ENCODE peak calls at places on chromosomes 13 and 19, in four cellular contexts. One of them, this sample, is unnamed.
A peak's percentile ranks its signal among the peaks of the same experiment; 100 is the strongest.

GRCh38 chr19:1668339-1669123 is 16.1 kb upstream of the TCF3 start:
- DNase-seq in EH: no peak
- DNase-seq in Peyer's patch: no peak
- DNase-seq in fibroblast of mammary gland: no peak
- DNase-seq in this sample: no peak

GRCh38 chr13:52070929-52071523 is 46.5 kb downstream of the UTP14C start:
- DNase-seq in EH: peak; percentile 53
- DNase-seq in Peyer's patch: no peak
- DNase-seq in fibroblast of mammary gland: peak; percentile 45
- DNase-seq in this sample: no peak

GRCh38 chr13:105037064-105037463 is 1498.4 kb downstream of the EFNB2 start:
- DNase-seq in EH: no peak
- DNase-seq in Peyer's patch: no peak
- DNase-seq in fibroblast of mammary gland: no peak
- DNase-seq in this sample: no peak

GRCh38 chr19:47790398-47790814 is 11.9 kb downstream of the SELENOW start:
- DNase-seq in EH: peak; percentile 68
- DNase-seq in Peyer's patch: peak; percentile 85
- DNase-seq in fibroblast of mammary gland: peak; percentile 61
- DNase-seq in this sample: no peak

GRCh38 chr13:49936943-49937273 is 768 bp upstream of the SPRYD7 start:
- DNase-seq in EH: peak; percentile 21
- DNase-seq in Peyer's patch: no peak
- DNase-seq in fibroblast of mammary gland: no peak
- DNase-seq in this sample: no peak

GRCh38 chr13:25872871-25873607 is 178.8 kb downstream of the SHISA2 start:
- DNase-seq in EH: no peak
- DNase-seq in Peyer's patch: no peak
- DNase-seq in fibroblast of mammary gland: no peak
- DNase-seq in this sample: no peak

GRCh38 chr19:13864223-13864512 is 12.8 kb upstream of the NANOS3 start:
- DNase-seq in EH: no peak
- DNase-seq in Peyer's patch: no peak
- DNase-seq in fibroblast of mammary gland: no peak
- DNase-seq in this sample: no peak

GRCh38 chr13:105908581-105908980 is 626.9 kb downstream of the EFNB2 start:
- DNase-seq in EH: peak; percentile 69
- DNase-seq in Peyer's patch: no peak
- DNase-seq in fibroblast of mammary gland: no peak
- DNase-seq in this sample: no peak